ENCODE peak calls at places on chromosomes 2 and 18, in five cellular contexts. F is HepG2, V is right lobe of liver, N is body of pancreas, A is A549. T is an unnamed sample.
A peak's percentile ranks its signal among the peaks of the same experiment; 100 is the strongest.

GRCh38 chr2:72155737-72156136 is 8.1 kb upstream of the CYP26B1 start:
- ATAC-seq in F (no peak), V (no peak), A (no peak), N (no peak), T (no peak)

GRCh38 chr2:105388971-105389381 is 9.9 kb downstream of the FHL2 start:
- ATAC-seq in A (no peak), V (peak; percentile 48), N (peak; percentile 27), F (no peak), T (peak; percentile 69)

GRCh38 chr2:224183086-224183485 is 144.0 kb upstream of the SERPINE2 start:
- ATAC-seq in A (no peak), N (no peak), V (no peak), F (no peak), T (no peak)

GRCh38 chr2:192073878-192074277 is 120.9 kb downstream of the TMEFF2 start:
- ATAC-seq in V (no peak), N (no peak), A (no peak), F (no peak), T (no peak)

GRCh38 chr2:133286326-133286922 is 281.8 kb downstream of the NCKAP5 start:
- ATAC-seq in F (no peak), V (no peak), N (no peak), A (no peak), T (no peak)

GRCh38 chr2:44713170-44713569 is 228.3 kb upstream of the SIX3 start:
- ATAC-seq in F (no peak), V (no peak), A (no peak), N (no peak), T (no peak)

GRCh38 chr2:26299488-26300092 is 46.4 kb upstream of the SELENOI start:
- ATAC-seq in A (no peak), F (peak; percentile 50), N (peak; percentile 80), V (peak; percentile 81), T (peak; percentile 35)

GRCh38 chr2:71455011-71455740 is 1.8 kb downstream of the DYSF start:
- ATAC-seq in F (peak; percentile 29), V (no peak), N (no peak), A (no peak), T (no peak)

GRCh38 chr18:21857871-21858270 is 117.3 kb downstream of the MIB1 start:
- ATAC-seq in F (no peak), A (no peak), N (no peak), V (no peak), T (no peak)

GRCh38 chr18:57666818-57667497 is 45.3 kb upstream of the NARS1 start:
- ATAC-seq in N (no peak), V (peak; percentile 75), F (no peak), A (peak; percentile 68), T (peak; percentile 90)

GRCh38 chr2:69597843-69598610 is 45.5 kb downstream of the AAK1 start:
- ATAC-seq in N (no peak), F (no peak), V (no peak), A (no peak), T (no peak)

GRCh38 chr18:59357928-59358327 is 1.1 kb downstream of the LMAN1 start:
- ATAC-seq in A (no peak), F (no peak), N (peak; percentile 51), V (peak; percentile 52), T (no peak)

GRCh38 chr18:7579923-7580542 is 12.9 kb downstream of the PTPRM start:
- ATAC-seq in F (no peak), A (no peak), V (no peak), N (no peak), T (no peak)

GRCh38 chr2:64202206-64202864 is 58.1 kb upstream of the PELI1 start:
- ATAC-seq in F (no peak), A (peak; percentile 45), N (peak; percentile 77), V (no peak), T (peak; percentile 51)

GRCh38 chr2:31060397-31060796 is 77.8 kb downstream of the GALNT14 start:
- ATAC-seq in F (no peak), N (peak; percentile 60), V (no peak), A (no peak), T (no peak)

GRCh38 chr18:48399303-48400075 is 9.7 kb downstream of the ZBTB7C start:
- ATAC-seq in V (no peak), F (no peak), A (no peak), N (no peak), T (no peak)

GRCh38 chr2:120685403-120686297 is 50.0 kb upstream of the GLI2 start:
- ATAC-seq in V (peak; percentile 45), N (no peak), F (no peak), A (no peak), T (no peak)

GRCh38 chr2:73374243-73374642 is 11.4 kb upstream of the ALMS1 start:
- ATAC-seq in A (no peak), N (no peak), V (no peak), F (no peak), T (no peak)

GRCh38 chr2:23135481-23136100 is 249.4 kb upstream of the KLHL29 start:
- ATAC-seq in F (no peak), N (no peak), V (no peak), A (peak; percentile 35), T (peak; percentile 76)

GRCh38 chr2:6973895-6974545 is 56.8 kb downstream of the RNF144A start:
- ATAC-seq in V (no peak), A (no peak), N (no peak), F (no peak), T (no peak)

GRCh38 chr2:207833265-207833751 is 63.6 kb upstream of the FZD5 start:
- ATAC-seq in N (no peak), F (peak; percentile 33), V (peak; percentile 65), A (peak; percentile 36), T (no peak)

GRCh38 chr2:31429759-31430438 is 15.4 kb upstream of the XDH start:
- ATAC-seq in F (no peak), N (no peak), V (peak; percentile 36), A (no peak), T (no peak)

GRCh38 chr2:96864343-96865091 is 5.4 kb downstream of the SEMA4C start:
- ATAC-seq in N (no peak), A (no peak), V (no peak), F (no peak), T (no peak)

GRCh38 chr18:58056847-58057246 is 12.8 kb downstream of the NEDD4L start:
- ATAC-seq in N (no peak), F (no peak), A (no peak), V (no peak), T (no peak)

GRCh38 chr2:133871810-133872209 is 303.5 kb upstream of the NCKAP5 start:
- ATAC-seq in V (no peak), A (no peak), F (no peak), N (no peak), T (no peak)

GRCh38 chr2:219392754-219393153 is 5.0 kb upstream of the DNPEP start:
- ATAC-seq in N (no peak), V (no peak), A (no peak), F (no peak), T (no peak)

GRCh38 chr2:217609952-217610351 is 392.8 kb downstream of the TNS1 start:
- ATAC-seq in A (no peak), F (peak; percentile 26), N (no peak), V (peak; percentile 16), T (no peak)

GRCh38 chr2:85468704-85469349 is 50.3 kb downstream of the SH2D6 start:
- ATAC-seq in N (peak; percentile 80), V (peak; percentile 47), A (peak; percentile 82), F (peak; percentile 80), T (no peak)

GRCh38 chr18:7822435-7823425 is 255.6 kb downstream of the PTPRM start:
- ATAC-seq in F (no peak), A (no peak), V (peak; percentile 76), N (no peak), T (peak; percentile 45)

GRCh38 chr2:127929449-127929848 is 43.7 kb upstream of the AMMECR1L start:
- ATAC-seq in N (no peak), V (no peak), F (no peak), A (no peak), T (no peak)

GRCh38 chr2:98654702-98655488 is 46.5 kb downstream of the UNC50 start:
- ATAC-seq in F (no peak), N (no peak), A (no peak), V (peak; percentile 30), T (no peak)

GRCh38 chr2:96414161-96414713 is 78.7 kb downstream of the NCAPH start:
- ATAC-seq in V (no peak), N (no peak), F (peak; percentile 20), A (no peak), T (no peak)

GRCh38 chr18:31203086-31203793 is 40.6 kb upstream of the DSC1 start:
- ATAC-seq in A (no peak), F (peak; percentile 66), V (peak; percentile 76), N (no peak), T (peak; percentile 28)

GRCh38 chr18:43774497-43774896 is 497.2 kb upstream of the SYT4 start:
- ATAC-seq in F (no peak), V (no peak), A (no peak), N (no peak), T (no peak)

GRCh38 chr2:160538559-160539355 is 45.1 kb upstream of the RBMS1 start:
- ATAC-seq in A (no peak), N (no peak), V (no peak), F (no peak), T (no peak)

GRCh38 chr2:241570961-241571581 is 12.5 kb downstream of the BOK start:
- ATAC-seq in A (no peak), N (no peak), V (no peak), F (peak; percentile 13), T (no peak)

GRCh38 chr2:239312741-239313246 is 88.0 kb downstream of the HDAC4 start:
- ATAC-seq in A (no peak), V (no peak), F (no peak), N (no peak), T (peak; percentile 6)
- TF ChIP-seq POLR2A in A (no peak), V (no peak), F (no peak), N (no peak), T (peak; percentile 10)

GRCh38 chr2:164696634-164697033 is 75.4 kb upstream of the GRB14 start:
- ATAC-seq in V (no peak), N (no peak), A (peak; percentile 85), F (peak; percentile 59), T (no peak)
- TF ChIP-seq CTCF in V (no peak), N (no peak), A (peak; percentile 8), F (no peak), T (no peak)

DNA sequence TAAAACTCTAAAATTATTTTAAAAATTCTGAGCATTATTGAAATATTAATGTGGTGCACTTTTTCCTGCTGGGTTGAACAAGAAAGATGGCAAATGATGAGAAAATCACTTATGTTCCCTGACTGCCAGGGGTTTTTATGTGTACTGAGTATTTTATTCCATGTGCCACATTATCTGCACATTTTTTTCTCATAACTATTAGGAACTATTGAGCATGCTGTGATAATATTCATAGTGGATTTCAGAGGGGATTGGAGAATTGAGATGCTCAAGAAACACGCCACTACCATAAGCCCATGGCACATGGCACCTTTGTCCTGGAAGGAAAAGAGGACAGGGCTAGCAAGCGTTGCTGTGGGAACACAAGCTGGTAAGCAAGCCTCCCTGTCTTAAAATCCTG is 478.5 kb upstream of the GYPC start:
- ATAC-seq in F (no peak), A (no peak), N (no peak), V (no peak), T (no peak)
- TF ChIP-seq POLR2A in F (no peak), A (no peak), N (no peak), V (no peak), T (no peak)

DNA sequence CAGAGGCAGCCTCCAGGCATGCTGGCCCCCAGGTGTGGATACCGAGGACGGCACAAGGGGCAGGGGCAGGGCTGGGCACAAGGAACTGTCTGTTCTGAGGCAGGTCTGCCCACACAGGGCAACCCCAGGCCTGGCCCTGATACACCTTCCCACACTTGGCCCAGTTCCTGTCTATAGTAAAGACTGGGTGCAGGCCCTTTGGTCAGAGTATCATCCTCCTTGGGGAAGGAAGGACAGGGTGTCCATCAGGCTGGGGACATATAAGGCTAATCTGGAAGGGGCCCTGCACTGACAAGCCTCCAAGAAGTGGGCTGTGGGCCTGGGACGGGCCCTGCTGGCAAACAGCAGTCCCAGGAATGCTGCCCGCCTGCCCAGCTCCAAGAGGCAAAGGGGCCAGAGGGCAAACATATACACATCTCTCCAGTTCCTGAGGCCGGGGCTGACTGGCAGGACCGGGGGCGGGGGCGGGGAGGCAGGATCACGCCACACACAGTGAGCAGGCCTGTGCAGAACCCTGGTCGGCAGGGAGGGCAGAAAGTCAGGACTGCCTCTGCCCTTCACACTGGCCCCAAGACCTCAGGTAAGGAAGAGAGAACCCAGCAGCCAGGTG is 18.9 kb downstream of the SDC1 start:
- ATAC-seq in V (peak; percentile 21), A (peak; percentile 22), F (no peak), N (peak; percentile 45), T (no peak)
- TF ChIP-seq CTCF in V (peak; percentile 8), A (no peak), F (no peak), N (no peak), T (no peak)